ENCODE peak calls at places on chromosome 3, in seven cellular contexts. H is OCI-LY7; C is NCI-H510A; G is HepG2; N is pons; J is adipocyte; F is activated T-helper 1 cell treated with anti-CD3 and anti-CD28 coated beads, Interleukin-2, amount 50 U/mL, for 16 hours. Q is an unnamed sample.

GRCh38 chr3:9111349-9112265 is 137.8 kb downstream of the SRGAP3 start:
- DNase-seq in N (peak), F (no peak), C (no peak), H (peak), G (no peak), J (no peak), Q (no peak)

GRCh38 chr3:49683162-49683561 is 6.1 kb downstream of the MST1 start:
- DNase-seq in H (no peak), F (no peak), C (no peak), J (no peak), G (no peak), N (no peak), Q (no peak)

GRCh38 chr3:111351334-111351733 is 190.7 kb upstream of the CD96 start:
- DNase-seq in N (no peak), H (no peak), F (no peak), J (peak), C (no peak), G (no peak), Q (no peak)

GRCh38 chr3:32684029-32684799 is 774 bp upstream of the CNOT10 start:
- DNase-seq in J (no peak), H (no peak), C (no peak), N (no peak), F (no peak), G (no peak), Q (no peak)

GRCh38 chr3:55795296-55795695 is 308.2 kb upstream of the WNT5A start:
- DNase-seq in G (no peak), H (no peak), F (no peak), N (no peak), C (no peak), J (peak), Q (no peak)

GRCh38 chr3:103048371-103048722 is 613.5 kb downstream of the ZPLD1 start:
- DNase-seq in H (no peak), F (no peak), N (peak), C (no peak), G (no peak), J (peak), Q (no peak)

GRCh38 chr3:146542179-146542578 is 2.2 kb downstream of the PLSCR1 start:
- DNase-seq in H (no peak), J (peak), G (no peak), C (no peak), F (no peak), N (peak), Q (peak)

GRCh38 chr3:88231207-88231606 is 81.4 kb downstream of the C3orf38 start:
- DNase-seq in J (no peak), F (no peak), N (no peak), C (no peak), H (no peak), G (peak), Q (peak)

GRCh38 chr3:54202029-54202428 is 79.7 kb downstream of the CACNA2D3 start:
- DNase-seq in H (no peak), G (no peak), C (no peak), F (no peak), J (no peak), N (no peak), Q (no peak)

GRCh38 chr3:157354722-157355121 is 81.9 kb upstream of the PTX3 start:
- DNase-seq in N (peak), J (peak), F (no peak), C (no peak), G (no peak), H (no peak), Q (peak)

GRCh38 chr3:69718832-69719231 is 20.4 kb upstream of the MITF start:
- DNase-seq in C (no peak), G (no peak), N (no peak), H (no peak), J (no peak), F (no peak), Q (peak)

GRCh38 chr3:35664460-35664919 is 25.2 kb downstream of the ARPP21 start:
- DNase-seq in H (peak), N (peak), F (no peak), J (peak), G (no peak), C (peak), Q (no peak)

GRCh38 chr3:187019542-187020072 is 89.3 kb downstream of the ST6GAL1 start:
- DNase-seq in J (no peak), F (no peak), N (no peak), C (no peak), H (peak), G (peak), Q (peak)

GRCh38 chr3:101479022-101479421 is 34.0 kb downstream of the SENP7 start:
- DNase-seq in C (no peak), G (no peak), J (no peak), F (no peak), N (no peak), H (no peak), Q (no peak)

GRCh38 chr3:32436816-32437189 is 45.1 kb downstream of the CMTM7 start:
- DNase-seq in N (no peak), F (no peak), G (no peak), H (peak), J (no peak), C (no peak), Q (no peak)

GRCh38 chr3:125317761-125318496 is 57.2 kb downstream of the ZNF148 start:
- DNase-seq in F (no peak), C (no peak), J (no peak), N (no peak), H (no peak), G (no peak), Q (no peak)

GRCh38 chr3:56323986-56324420 is 144.3 kb downstream of the ERC2 start:
- DNase-seq in N (no peak), H (no peak), F (no peak), G (no peak), J (peak), C (no peak), Q (no peak)

GRCh38 chr3:182618085-182618732 is 175.1 kb upstream of the ATP11B start:
- DNase-seq in H (peak), G (peak), F (no peak), J (peak), N (peak), C (no peak), Q (peak)

GRCh38 chr3:16378920-16379319 is 113.9 kb downstream of the OXNAD1 start:
- DNase-seq in N (no peak), J (peak), F (no peak), H (no peak), G (no peak), C (no peak), Q (no peak)

GRCh38 chr3:101868534-101869464 is 19.5 kb downstream of the NFKBIZ start:
- DNase-seq in J (no peak), C (no peak), H (no peak), N (no peak), G (no peak), F (no peak), Q (peak)

GRCh38 chr3:172153335-172153861 is 114.0 kb downstream of the FNDC3B start:
- DNase-seq in H (no peak), G (no peak), J (peak), C (no peak), N (peak), F (no peak), Q (peak)

Q was measured in SK-MEL-5.